ENCODE peak calls at places on chromosomes 2 and 18, in four cellular contexts. S is stimulated activated effector memory CD8-positive, alpha-beta T cell treated with anti-CD3 and anti-CD28 coated beads, Interleukin-12 subunit alpha, Interleukin-12 subunit beta, amount 100 ng/mL, for 72 hours; P is fibroblast of the conjunctiva; B is LoVo. K is an unnamed sample.

GRCh38 chr18:3305354-3305762 is 43.4 kb downstream of the MYL12B start:
- DNase-seq in B (peak), S (peak), P (peak), K (no peak)

GRCh38 chr2:50469784-50470183 is 562.1 kb downstream of the NRXN1 start:
- DNase-seq in P (no peak), B (no peak), S (no peak), K (no peak)

GRCh38 chr2:240929364-240930095 is 23.4 kb downstream of the CROCC2 start:
- DNase-seq in B (no peak), S (no peak), P (no peak), K (no peak)

GRCh38 chr2:199404841-199405240 is 52.9 kb downstream of the SATB2 start:
- DNase-seq in B (no peak), P (peak), S (no peak), K (no peak)

GRCh38 chr2:151947524-151948165 is 119.4 kb upstream of the ARL5A start:
- DNase-seq in S (no peak), P (peak), B (no peak), K (peak)

GRCh38 chr2:216194561-216194960 is 85.4 kb downstream of the XRCC5 start:
- DNase-seq in P (no peak), B (no peak), S (no peak), K (no peak)

GRCh38 chr2:119671011-119671410 is 8.0 kb upstream of the TMEM177 start:
- DNase-seq in S (no peak), B (no peak), P (no peak), K (no peak)

GRCh38 chr2:126902859-126903258 is 4.2 kb downstream of the TEX51 start:
- DNase-seq in P (no peak), S (no peak), B (no peak), K (no peak)

GRCh38 chr2:19101968-19102367 is 256.5 kb downstream of the OSR1 start:
- DNase-seq in S (no peak), B (no peak), P (no peak), K (no peak)

GRCh38 chr2:219541611-219542180 is 1.9 kb downstream of the CHPF start:
- DNase-seq in S (peak), B (peak), P (no peak), K (no peak)

GRCh38 chr2:223654384-223654915 is 52.3 kb upstream of the SCG2 start:
- DNase-seq in S (no peak), B (no peak), P (no peak), K (no peak)

GRCh38 chr2:79189465-79189864 is 29.9 kb upstream of the REG3A start:
- DNase-seq in B (no peak), S (no peak), P (no peak), K (no peak)

GRCh38 chr2:215613265-215613664 is 177.4 kb upstream of the FN1 start:
- DNase-seq in S (no peak), P (no peak), B (no peak), K (no peak)

GRCh38 chr2:207796585-207797350 is 27.1 kb upstream of the FZD5 start:
- DNase-seq in P (no peak), B (no peak), S (no peak), K (no peak)

GRCh38 chr2:146203232-146203631 is 1641.6 kb upstream of the ACVR2A start:
- DNase-seq in S (no peak), P (no peak), B (no peak), K (no peak)

GRCh38 chr2:86396304-86396785 is 44.8 kb upstream of the KDM3A start:
- DNase-seq in B (no peak), P (no peak), S (no peak), K (peak)

K was measured in midbrain.